ENCODE peak calls at places on chromosome 22, in ten cellular contexts. One of them, this sample, is unnamed.

GRCh38 chr22:31192513-31192912 is 19.6 kb upstream of the LIMK2 start:
- DNase-seq in pancreas: no peak
- DNase-seq in fibroblast of lung: no peak
- DNase-seq in kidney: no peak
- DNase-seq in coronary artery: no peak
- DNase-seq in RWPE1: no peak
- DNase-seq in H9: no peak
- DNase-seq in Peyer's patch: no peak
- DNase-seq in ovary: no peak
- DNase-seq in progenitor cell of endocrine pancreas: no peak
- DNase-seq in this sample: no peak

GRCh38 chr22:48478529-48479265 is 1349.0 kb downstream of the BRD1 start:
- DNase-seq in pancreas: peak
- DNase-seq in fibroblast of lung: no peak
- DNase-seq in kidney: no peak
- DNase-seq in coronary artery: peak
- DNase-seq in RWPE1: no peak
- DNase-seq in H9: no peak
- DNase-seq in Peyer's patch: no peak
- DNase-seq in ovary: no peak
- DNase-seq in progenitor cell of endocrine pancreas: no peak
- DNase-seq in this sample: peak

GRCh38 chr22:21841422-21841821 is 26.0 kb downstream of the MAPK1 start:
- DNase-seq in pancreas: no peak
- DNase-seq in fibroblast of lung: no peak
- DNase-seq in kidney: no peak
- DNase-seq in coronary artery: no peak
- DNase-seq in RWPE1: no peak
- DNase-seq in H9: no peak
- DNase-seq in Peyer's patch: no peak
- DNase-seq in ovary: no peak
- DNase-seq in progenitor cell of endocrine pancreas: no peak
- DNase-seq in this sample: no peak

GRCh38 chr22:38870312-38870741 is 1.7 kb downstream of the CBX6 start:
- DNase-seq in pancreas: peak
- DNase-seq in fibroblast of lung: peak
- DNase-seq in kidney: peak
- DNase-seq in coronary artery: peak
- DNase-seq in RWPE1: peak
- DNase-seq in H9: peak
- DNase-seq in Peyer's patch: peak
- DNase-seq in ovary: peak
- DNase-seq in progenitor cell of endocrine pancreas: peak
- DNase-seq in this sample: peak

GRCh38 chr22:23781065-23781464 is 5.7 kb upstream of the SMARCB1 start:
- DNase-seq in pancreas: no peak
- DNase-seq in fibroblast of lung: no peak
- DNase-seq in kidney: no peak
- DNase-seq in coronary artery: no peak
- DNase-seq in RWPE1: no peak
- DNase-seq in H9: no peak
- DNase-seq in Peyer's patch: no peak
- DNase-seq in ovary: no peak
- DNase-seq in progenitor cell of endocrine pancreas: no peak
- DNase-seq in this sample: no peak

GRCh38 chr22:40552070-40552469 is 84.4 kb downstream of the MRTFA start:
- DNase-seq in pancreas: no peak
- DNase-seq in fibroblast of lung: no peak
- DNase-seq in kidney: no peak
- DNase-seq in coronary artery: no peak
- DNase-seq in RWPE1: no peak
- DNase-seq in H9: no peak
- DNase-seq in Peyer's patch: no peak
- DNase-seq in ovary: no peak
- DNase-seq in progenitor cell of endocrine pancreas: no peak
- DNase-seq in this sample: no peak

GRCh38 chr22:27809226-27809625 is 7.7 kb upstream of the MN1 start:
- DNase-seq in pancreas: no peak
- DNase-seq in fibroblast of lung: no peak
- DNase-seq in kidney: peak
- DNase-seq in coronary artery: no peak
- DNase-seq in RWPE1: no peak
- DNase-seq in H9: peak
- DNase-seq in Peyer's patch: no peak
- DNase-seq in ovary: no peak
- DNase-seq in progenitor cell of endocrine pancreas: no peak
- DNase-seq in this sample: no peak

GRCh38 chr22:46287873-46288751 is 8.6 kb upstream of the GTSE1 start:
- DNase-seq in pancreas: no peak
- DNase-seq in fibroblast of lung: no peak
- DNase-seq in kidney: no peak
- DNase-seq in coronary artery: no peak
- DNase-seq in RWPE1: no peak
- DNase-seq in H9: no peak
- DNase-seq in Peyer's patch: peak
- DNase-seq in ovary: no peak
- DNase-seq in progenitor cell of endocrine pancreas: no peak
- DNase-seq in this sample: no peak

GRCh38 chr22:24099661-24100060 is 81.6 kb upstream of the SUSD2 start:
- DNase-seq in pancreas: no peak
- DNase-seq in fibroblast of lung: no peak
- DNase-seq in kidney: peak
- DNase-seq in coronary artery: peak
- DNase-seq in RWPE1: no peak
- DNase-seq in H9: no peak
- DNase-seq in Peyer's patch: peak
- DNase-seq in ovary: no peak
- DNase-seq in progenitor cell of endocrine pancreas: no peak
- DNase-seq in this sample: peak

GRCh38 chr22:37588540-37589215 is 8.8 kb upstream of the LGALS2 start:
- DNase-seq in pancreas: no peak
- DNase-seq in fibroblast of lung: no peak
- DNase-seq in kidney: no peak
- DNase-seq in coronary artery: no peak
- DNase-seq in RWPE1: no peak
- DNase-seq in H9: no peak
- DNase-seq in Peyer's patch: peak
- DNase-seq in ovary: no peak
- DNase-seq in progenitor cell of endocrine pancreas: no peak
- DNase-seq in this sample: no peak

GRCh38 chr22:32994921-32995320 is 63.3 kb downstream of the SYN3 start:
- DNase-seq in pancreas: no peak
- DNase-seq in fibroblast of lung: no peak
- DNase-seq in kidney: no peak
- DNase-seq in coronary artery: no peak
- DNase-seq in RWPE1: no peak
- DNase-seq in H9: no peak
- DNase-seq in Peyer's patch: no peak
- DNase-seq in ovary: no peak
- DNase-seq in progenitor cell of endocrine pancreas: no peak
- DNase-seq in this sample: no peak

GRCh38 chr22:44685384-44686056 is 16.5 kb upstream of the PRR5 start:
- DNase-seq in pancreas: no peak
- DNase-seq in fibroblast of lung: peak
- DNase-seq in kidney: no peak
- DNase-seq in coronary artery: no peak
- DNase-seq in RWPE1: peak
- DNase-seq in H9: peak
- DNase-seq in Peyer's patch: peak
- DNase-seq in ovary: no peak
- DNase-seq in progenitor cell of endocrine pancreas: no peak
- DNase-seq in this sample: no peak

GRCh38 chr22:18130699-18131429 is 19.1 kb upstream of the USP18 start:
- DNase-seq in pancreas: no peak
- DNase-seq in fibroblast of lung: no peak
- DNase-seq in kidney: no peak
- DNase-seq in coronary artery: no peak
- DNase-seq in RWPE1: no peak
- DNase-seq in H9: no peak
- DNase-seq in Peyer's patch: no peak
- DNase-seq in ovary: no peak
- DNase-seq in progenitor cell of endocrine pancreas: no peak
- DNase-seq in this sample: no peak

GRCh38 chr22:21448627-21449416 is 18.4 kb upstream of the TMEM191C start:
- DNase-seq in pancreas: peak
- DNase-seq in fibroblast of lung: no peak
- DNase-seq in kidney: peak
- DNase-seq in coronary artery: no peak
- DNase-seq in RWPE1: no peak
- DNase-seq in H9: peak
- DNase-seq in Peyer's patch: no peak
- DNase-seq in ovary: no peak
- DNase-seq in progenitor cell of endocrine pancreas: no peak
- DNase-seq in this sample: no peak

GRCh38 chr22:22463855-22464540 is 44.5 kb downstream of the ZNF280B start:
- DNase-seq in pancreas: no peak
- DNase-seq in fibroblast of lung: peak
- DNase-seq in kidney: no peak
- DNase-seq in coronary artery: no peak
- DNase-seq in RWPE1: peak
- DNase-seq in H9: peak
- DNase-seq in Peyer's patch: no peak
- DNase-seq in ovary: peak
- DNase-seq in progenitor cell of endocrine pancreas: peak
- DNase-seq in this sample: peak

GRCh38 chr22:30694171-30694637 is 470 bp upstream of the OSBP2 start:
- DNase-seq in pancreas: peak
- DNase-seq in fibroblast of lung: peak
- DNase-seq in kidney: peak
- DNase-seq in coronary artery: no peak
- DNase-seq in RWPE1: peak
- DNase-seq in H9: peak
- DNase-seq in Peyer's patch: peak
- DNase-seq in ovary: peak
- DNase-seq in progenitor cell of endocrine pancreas: peak
- DNase-seq in this sample: peak

GRCh38 chr22:26713823-26714449 is 56.5 kb downstream of the MIAT start:
- DNase-seq in pancreas: no peak
- DNase-seq in fibroblast of lung: peak
- DNase-seq in kidney: no peak
- DNase-seq in coronary artery: no peak
- DNase-seq in RWPE1: no peak
- DNase-seq in H9: no peak
- DNase-seq in Peyer's patch: no peak
- DNase-seq in ovary: no peak
- DNase-seq in progenitor cell of endocrine pancreas: no peak
- DNase-seq in this sample: no peak
- TF ChIP-seq CTCF in pancreas: no peak
- TF ChIP-seq CTCF in fibroblast of lung: no peak
- TF ChIP-seq CTCF in kidney: no peak
- TF ChIP-seq CTCF in coronary artery: no peak
- TF ChIP-seq CTCF in RWPE1: no peak
- TF ChIP-seq CTCF in H9: no peak
- TF ChIP-seq CTCF in Peyer's patch: no peak
- TF ChIP-seq CTCF in ovary: no peak
- TF ChIP-seq CTCF in progenitor cell of endocrine pancreas: no peak
- TF ChIP-seq CTCF in this sample: no peak

DNA sequence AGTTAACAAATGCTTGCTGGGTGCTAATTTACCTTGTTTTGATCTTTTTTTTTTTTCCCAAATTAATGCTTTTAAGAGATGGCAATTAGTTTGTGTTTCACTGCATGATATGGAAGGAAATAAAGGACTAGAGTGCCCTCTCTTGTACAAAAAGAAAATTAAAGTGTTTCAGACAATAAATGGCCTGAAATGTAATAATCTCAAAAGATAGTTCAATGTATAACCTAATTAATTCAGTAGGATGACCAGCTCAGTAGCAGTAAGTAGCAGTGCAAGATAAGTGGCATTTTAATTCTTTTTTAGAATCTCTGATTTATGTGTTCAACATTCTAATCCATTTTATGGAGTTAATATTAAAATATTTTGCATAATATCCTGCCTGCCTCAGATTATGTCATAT is 39.9 kb upstream of the MYO18B start:
- DNase-seq in pancreas: no peak
- DNase-seq in fibroblast of lung: peak
- DNase-seq in kidney: no peak
- DNase-seq in coronary artery: no peak
- DNase-seq in RWPE1: peak
- DNase-seq in H9: no peak
- DNase-seq in Peyer's patch: no peak
- DNase-seq in ovary: no peak
- DNase-seq in progenitor cell of endocrine pancreas: no peak
- DNase-seq in this sample: no peak
- TF ChIP-seq CTCF in pancreas: no peak
- TF ChIP-seq CTCF in fibroblast of lung: no peak
- TF ChIP-seq CTCF in kidney: peak
- TF ChIP-seq CTCF in coronary artery: peak
- TF ChIP-seq CTCF in RWPE1: peak
- TF ChIP-seq CTCF in H9: peak
- TF ChIP-seq CTCF in Peyer's patch: no peak
- TF ChIP-seq CTCF in ovary: peak
- TF ChIP-seq CTCF in progenitor cell of endocrine pancreas: peak
- TF ChIP-seq CTCF in this sample: peak

GRCh38 chr22:29043906-29044575 is 17.6 kb downstream of the C22orf31 start:
- DNase-seq in pancreas: no peak
- DNase-seq in fibroblast of lung: peak
- DNase-seq in kidney: no peak
- DNase-seq in coronary artery: no peak
- DNase-seq in RWPE1: peak
- DNase-seq in H9: no peak
- DNase-seq in Peyer's patch: no peak
- DNase-seq in ovary: no peak
- DNase-seq in progenitor cell of endocrine pancreas: no peak
- DNase-seq in this sample: no peak
- TF ChIP-seq CTCF in pancreas: no peak
- TF ChIP-seq CTCF in fibroblast of lung: peak
- TF ChIP-seq CTCF in kidney: no peak
- TF ChIP-seq CTCF in coronary artery: no peak
- TF ChIP-seq CTCF in RWPE1: no peak
- TF ChIP-seq CTCF in H9: no peak
- TF ChIP-seq CTCF in Peyer's patch: no peak
- TF ChIP-seq CTCF in ovary: no peak
- TF ChIP-seq CTCF in progenitor cell of endocrine pancreas: no peak
- TF ChIP-seq CTCF in this sample: no peak

DNA sequence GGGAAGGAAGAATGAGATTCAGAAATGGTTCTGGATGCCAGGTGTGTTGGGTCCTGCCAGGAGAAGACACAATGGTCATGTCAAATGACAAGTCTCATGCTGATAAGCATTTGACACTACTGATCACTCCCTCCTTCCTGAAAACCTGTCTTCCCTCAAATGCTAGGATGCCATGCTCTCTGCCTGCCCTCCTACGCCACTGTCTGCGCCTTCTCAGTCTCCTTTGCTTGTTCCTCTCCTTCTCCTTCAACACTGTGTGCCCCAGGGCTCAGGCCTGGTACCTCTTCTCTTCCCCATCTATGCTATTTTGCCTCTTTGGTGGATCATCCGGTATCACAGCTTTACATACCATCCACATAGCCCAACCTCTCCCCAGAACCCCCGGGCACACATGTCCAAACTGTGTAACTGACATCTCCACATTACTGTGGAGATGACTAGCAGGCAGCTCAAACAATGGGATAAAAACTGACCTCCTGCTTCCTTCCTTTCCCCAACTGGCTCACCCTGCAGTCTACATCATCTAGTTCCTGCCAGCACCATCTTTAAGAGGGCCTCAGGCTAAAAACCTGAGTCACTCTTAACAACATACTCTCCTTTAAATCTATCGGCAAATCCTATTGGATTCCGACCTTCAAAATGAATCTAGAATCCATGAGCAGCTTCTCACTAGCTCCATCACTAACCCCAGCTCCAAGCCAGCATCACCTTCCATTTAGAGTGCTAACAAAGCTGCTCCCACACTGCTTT is 8.2 kb downstream of the AP1B1 start:
- DNase-seq in pancreas: no peak
- DNase-seq in fibroblast of lung: no peak
- DNase-seq in kidney: no peak
- DNase-seq in coronary artery: no peak
- DNase-seq in RWPE1: peak
- DNase-seq in H9: no peak
- DNase-seq in Peyer's patch: no peak
- DNase-seq in ovary: peak
- DNase-seq in progenitor cell of endocrine pancreas: no peak
- DNase-seq in this sample: no peak
- TF ChIP-seq CTCF in pancreas: no peak
- TF ChIP-seq CTCF in fibroblast of lung: no peak
- TF ChIP-seq CTCF in kidney: no peak
- TF ChIP-seq CTCF in coronary artery: no peak
- TF ChIP-seq CTCF in RWPE1: no peak
- TF ChIP-seq CTCF in H9: no peak
- TF ChIP-seq CTCF in Peyer's patch: no peak
- TF ChIP-seq CTCF in ovary: no peak
- TF ChIP-seq CTCF in progenitor cell of endocrine pancreas: no peak
- TF ChIP-seq CTCF in this sample: no peak

This sample was measured in right lobe of liver.